ENCODE peak calls at places on chromosomes 13 and 19, in seven cellular contexts. Y is AG04450, P is upper lobe of right lung, R is fibroblast of lung, O is aorta, F is lung, B is small intestine. W is an unnamed sample.

GRCh38 chr13:32142956-32143375 is 111.4 kb downstream of the FRY start:
- DNase-seq in B (no peak), O (no peak), R (peak; percentile 79), Y (peak; percentile 36), F (no peak), P (no peak), W (no peak)

GRCh38 chr13:40333238-40333637 is 333.2 kb downstream of the FOXO1 start:
- DNase-seq in Y (no peak), B (no peak), R (peak; percentile 14), F (no peak), P (no peak), O (no peak), W (no peak)

GRCh38 chr13:59459972-59460371 is 703.8 kb downstream of the DIAPH3 start:
- DNase-seq in F (no peak), B (no peak), Y (no peak), P (no peak), O (no peak), R (peak; percentile 67), W (no peak)

GRCh38 chr13:33806470-33807248 is 11.3 kb upstream of the RFC3 start:
- DNase-seq in Y (no peak), R (no peak), F (no peak), O (no peak), B (no peak), P (no peak), W (no peak)

GRCh38 chr13:30138511-30138910 is 168.8 kb downstream of the KATNAL1 start:
- DNase-seq in Y (no peak), O (no peak), P (no peak), B (no peak), F (no peak), R (no peak), W (no peak)

GRCh38 chr19:34985249-34986022 is 14.7 kb upstream of the GRAMD1A start:
- DNase-seq in F (peak; percentile 54), P (no peak), O (peak; percentile 78), R (peak; percentile 43), Y (no peak), B (no peak), W (no peak)

GRCh38 chr13:51525567-51526165 is 58.6 kb upstream of the WDFY2 start:
- DNase-seq in P (no peak), B (no peak), Y (no peak), F (no peak), R (peak; percentile 57), O (no peak), W (no peak)

GRCh38 chr19:42601811-42602443 is 7.2 kb upstream of the CEACAM8 start:
- DNase-seq in O (no peak), Y (no peak), P (no peak), B (no peak), R (peak; percentile 22), F (no peak), W (no peak)

GRCh38 chr13:105446197-105446596 is 1089.3 kb downstream of the EFNB2 start:
- DNase-seq in P (no peak), B (no peak), O (no peak), R (no peak), Y (no peak), F (no peak), W (no peak)

GRCh38 chr13:65473199-65473598 is 1756.9 kb downstream of the PCDH9 start:
- DNase-seq in O (no peak), R (no peak), Y (no peak), B (no peak), F (no peak), P (no peak), W (no peak)

GRCh38 chr19:29083863-29084262 is 129.1 kb downstream of the UQCRFS1 start:
- DNase-seq in Y (no peak), P (no peak), F (no peak), O (no peak), B (no peak), R (no peak), W (no peak)

GRCh38 chr13:98780451-98780850 is 28.0 kb upstream of the SLC15A1 start:
- DNase-seq in F (no peak), P (no peak), R (no peak), O (no peak), Y (no peak), B (no peak), W (no peak)

GRCh38 chr13:112619730-112620639 is 32.0 kb upstream of the TUBGCP3 start:
- DNase-seq in P (no peak), B (no peak), O (no peak), R (peak; percentile 59), F (peak; percentile 76), Y (no peak), W (peak; percentile 30)

GRCh38 chr13:65881561-65882155 is 1348.5 kb downstream of the PCDH9 start:
- DNase-seq in Y (no peak), B (no peak), F (no peak), O (no peak), P (no peak), R (no peak), W (no peak)

GRCh38 chr19:14718522-14719113 is 28.8 kb downstream of the ZNF333 start:
- DNase-seq in B (no peak), R (peak; percentile 3), O (no peak), P (no peak), F (no peak), Y (no peak), W (no peak)

GRCh38 chr13:110819203-110820014 is 95.5 kb downstream of the ANKRD10 start:
- DNase-seq in F (peak; percentile 73), R (peak; percentile 33), O (peak; percentile 84), B (peak; percentile 79), Y (no peak), P (peak; percentile 89), W (peak; percentile 94)

GRCh38 chr13:113297370-113297871 is 382 bp downstream of the LAMP1 start:
- DNase-seq in Y (no peak), O (peak; percentile 61), F (peak; percentile 37), R (peak; percentile 18), P (no peak), B (no peak), W (no peak)

GRCh38 chr13:27132538-27132937 is 39.1 kb downstream of the USP12 start:
- DNase-seq in B (no peak), Y (no peak), R (no peak), P (no peak), F (no peak), O (no peak), W (no peak)

GRCh38 chr13:27131906-27132305 is 39.7 kb downstream of the USP12 start:
- DNase-seq in B (no peak), Y (no peak), O (no peak), F (no peak), R (no peak), P (no peak), W (no peak)

GRCh38 chr13:27128825-27129627 is 42.6 kb downstream of the USP12 start:
- DNase-seq in B (no peak), Y (no peak), R (peak; percentile 27), F (no peak), O (no peak), P (no peak), W (no peak)

GRCh38 chr13:27131202-27131623 is 40.4 kb downstream of the USP12 start:
- DNase-seq in F (peak; percentile 70), O (no peak), B (peak; percentile 70), P (no peak), Y (no peak), R (peak; percentile 68), W (no peak)

GRCh38 chr13:27130223-27131015 is 41.2 kb downstream of the USP12 start:
- DNase-seq in B (no peak), P (no peak), F (no peak), O (no peak), R (peak; percentile 77), Y (no peak), W (no peak)
- H3K27me3 ChIP-seq in B (no peaks in the 10 kb centered on the region), P (no peaks in the 10 kb centered on the region), F (no peaks in the 10 kb centered on the region), O (no peaks in the 10 kb centered on the region), R (no peaks in the 10 kb centered on the region), Y (no peaks in the 10 kb centered on the region), W (no peaks in the 10 kb centered on the region)

DNA sequence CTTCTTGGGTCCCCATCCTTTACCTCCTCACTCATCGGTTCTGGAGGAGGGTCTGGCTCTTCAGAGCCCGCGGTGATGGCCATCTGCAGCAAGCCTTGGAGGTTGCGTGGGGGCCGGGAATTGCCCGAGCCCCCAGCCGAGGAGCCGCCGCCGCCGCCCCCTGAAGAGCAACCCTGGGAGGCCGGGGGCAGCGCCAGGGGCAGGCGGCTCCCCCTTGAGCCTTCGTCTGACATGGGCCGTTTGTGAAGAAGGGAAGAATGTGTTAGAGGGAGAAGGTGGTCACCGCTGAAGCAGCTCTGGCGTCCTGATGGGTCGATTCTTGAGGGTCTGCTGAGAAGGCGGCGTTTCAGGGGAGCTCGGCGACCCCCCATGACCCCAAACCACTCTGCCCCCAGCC is 536 bp downstream of the HSPBP1 start:
- DNase-seq in R (no peak), Y (no peak), O (no peak), F (no peak), B (no peak), P (no peak), W (no peak)
- H3K27ac ChIP-seq in R (peak overlapping the region; percentile 94), Y (peak overlapping the region; percentile 84), O (no peak overlapping the region), F (peak overlapping the region; percentile 51), B (peak overlapping the region; percentile 93), P (peak overlapping the region; percentile 79), W (no peak overlapping the region)

GRCh38 chr19:53961523-53962345 is 1.0 kb upstream of the CACNG8 start:
- DNase-seq in B (no peak), P (no peak), R (peak; percentile 24), Y (no peak), F (no peak), O (no peak), W (no peak)

GRCh38 chr19:53960886-53961285 is 1.9 kb upstream of the CACNG8 start:
- DNase-seq in P (no peak), F (no peak), O (no peak), B (no peak), Y (no peak), R (no peak), W (no peak)

GRCh38 chr19:53965091-53965490 is 2.4 kb downstream of the CACNG8 start:
- DNase-seq in F (no peak), Y (no peak), O (no peak), P (no peak), B (no peak), R (no peak), W (no peak)

GRCh38 chr19:53960187-53960586 is 2.5 kb upstream of the CACNG8 start:
- DNase-seq in O (no peak), P (no peak), B (no peak), F (no peak), R (no peak), Y (no peak), W (no peak)

GRCh38 chr19:53962887-53963435 is at the start of gene CACNG8:
- DNase-seq in P (no peak), O (no peak), F (no peak), Y (no peak), R (no peak), B (no peak), W (no peak)
- H3K27me3 ChIP-seq in P (peaks cover 71% of the 10 kb centered on the region), O (no peaks in the 10 kb centered on the region), F (peaks cover 8% of the 10 kb centered on the region), Y (peaks cover 28% of the 10 kb centered on the region), R (peaks cover 33% of the 10 kb centered on the region), B (peaks cover 2% of the 10 kb centered on the region), W (peaks cover 81% of the 10 kb centered on the region)

DNA sequence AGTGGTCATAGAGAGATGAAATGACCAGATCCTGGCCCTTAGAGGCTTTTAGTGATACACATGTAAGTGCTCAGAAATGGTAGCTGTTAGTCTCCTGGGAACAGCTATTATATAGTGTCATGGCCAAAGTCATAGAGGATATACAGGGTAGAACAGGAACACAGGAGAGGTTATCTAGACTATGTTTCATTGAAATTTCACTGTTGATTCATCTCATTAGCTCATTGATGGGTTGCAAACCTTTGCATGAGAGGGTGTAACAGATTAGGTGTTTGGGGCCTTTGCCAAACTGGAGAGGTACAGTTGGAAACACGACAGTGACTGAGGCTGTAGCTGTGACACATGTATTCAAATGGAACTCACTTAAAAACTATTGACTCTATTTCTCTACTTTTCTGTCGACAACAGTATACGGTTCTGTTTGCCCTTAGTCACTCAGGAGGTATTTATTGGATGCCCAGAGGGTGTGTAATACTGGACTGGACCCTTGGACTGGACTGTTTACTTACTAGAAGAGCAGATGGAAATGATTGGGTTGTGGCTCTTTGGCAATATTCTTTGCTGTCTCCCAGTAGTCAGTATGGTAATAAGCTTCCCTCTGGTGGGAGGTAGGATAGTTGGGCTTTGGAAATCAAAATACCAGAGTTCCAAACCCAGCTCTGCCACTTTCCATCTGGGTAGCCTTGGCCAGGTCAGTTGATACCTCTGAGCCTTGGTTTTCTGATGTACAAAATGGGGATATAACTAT is 29.8 kb downstream of the ARHGAP35 start:
- DNase-seq in P (no peak), B (peak; percentile 96), O (no peak), R (peak; percentile 86), F (no peak), Y (peak; percentile 72), W (no peak)
- H3K27ac ChIP-seq in P (no peak overlapping the region), B (peak overlapping the region; percentile 76), O (no peak overlapping the region), R (peak overlapping the region; percentile 72), F (peak overlapping the region; percentile 35), Y (peak overlapping the region; percentile 78), W (no peak overlapping the region)

W was measured in spleen.